ENCODE peak calls at places on chromosomes 11 and 22, in six cellular contexts. P, S, H, Y, D and K are unnamed samples.

GRCh38 chr11:1060885-1061616 is 13.6 kb upstream of the MUC2 start:
- DNase-seq in P (peak; percentile 56), S (no peak), H (peak; percentile 91), Y (no peak), D (no peak), K (no peak)

GRCh38 chr11:110919241-110919893 is 207.1 kb upstream of the ARHGAP20 start:
- DNase-seq in P (no peak), S (no peak), H (no peak), Y (no peak), D (no peak), K (no peak)

GRCh38 chr22:48845356-48845936 is 982.2 kb downstream of the BRD1 start:
- DNase-seq in P (no peak), S (no peak), H (no peak), Y (no peak), D (no peak), K (no peak)

GRCh38 chr22:20464096-20464614 is 26.5 kb upstream of the SCARF2 start:
- DNase-seq in P (no peak), S (no peak), H (no peak), Y (no peak), D (no peak), K (no peak)

GRCh38 chr11:12771875-12772274 is 97.7 kb downstream of the TEAD1 start:
- DNase-seq in P (peak; percentile 76), S (no peak), H (no peak), Y (no peak), D (no peak), K (no peak)

GRCh38 chr22:46121523-46122287 is 28.6 kb upstream of the PPARA start:
- DNase-seq in P (no peak), S (no peak), H (no peak), Y (no peak), D (no peak), K (no peak)

GRCh38 chr11:1805525-1805924 is 29.3 kb upstream of the SYT8 start:
- DNase-seq in P (no peak), S (no peak), H (no peak), Y (no peak), D (no peak), K (no peak)

GRCh38 chr22:28883917-28884753 is 763 bp downstream of the ZNRF3 start:
- DNase-seq in P (peak; percentile 44), S (peak; percentile 43), H (peak; percentile 26), Y (peak; percentile 77), D (no peak), K (peak; percentile 21)

GRCh38 chr11:130425156-130425555 is 3.3 kb downstream of the ADAMTS8 start:
- DNase-seq in P (no peak), S (no peak), H (peak; percentile 17), Y (no peak), D (no peak), K (no peak)

GRCh38 chr22:41925783-41926460 is 684 bp downstream of the TNFRSF13C start:
- DNase-seq in P (peak; percentile 34), S (peak; percentile 63), H (peak; percentile 32), Y (peak; percentile 80), D (no peak), K (no peak)

GRCh38 chr11:10623797-10624761 is 55.6 kb upstream of the LYVE1 start:
- DNase-seq in P (peak; percentile 37), S (peak; percentile 38), H (no peak), Y (peak; percentile 75), D (peak; percentile 41), K (no peak)

GRCh38 chr11:75195164-75195962 is 44.5 kb downstream of the SLCO2B1 start:
- DNase-seq in P (no peak), S (no peak), H (no peak), Y (no peak), D (no peak), K (no peak)

GRCh38 chr11:119668685-119669084 is 60.3 kb downstream of the NECTIN1 start:
- DNase-seq in P (no peak), S (no peak), H (no peak), Y (no peak), D (no peak), K (no peak)

GRCh38 chr22:48037618-48038017 is 1275.2 kb downstream of the TBC1D22A start:
- DNase-seq in P (no peak), S (no peak), H (no peak), Y (no peak), D (no peak), K (no peak)

GRCh38 chr11:28674432-28675076 is 566.4 kb downstream of the METTL15 start:
- DNase-seq in P (peak; percentile 67), S (peak; percentile 65), H (no peak), Y (peak; percentile 54), D (peak; percentile 10), K (peak; percentile 12)

GRCh38 chr11:67542971-67543370 is 19.7 kb upstream of the CABP2 start:
- DNase-seq in P (no peak), S (no peak), H (no peak), Y (no peak), D (no peak), K (no peak)

GRCh38 chr22:19143212-19143611 is 1.2 kb downstream of the ESS2 start:
- DNase-seq in P (no peak), S (no peak), H (no peak), Y (no peak), D (no peak), K (no peak)
- H3K4me3 ChIP-seq in P (no peak overlapping the region), S (peak overlapping the region; percentile 94), H (no peak overlapping the region), Y (no peak overlapping the region), D (no peak overlapping the region), K (no peak overlapping the region)

GRCh38 chr11:64568041-64568571 is 22.9 kb upstream of the SLC22A12 start:
- DNase-seq in P (no peak), S (no peak), H (no peak), Y (no peak), D (no peak), K (no peak)
- H2AK5ac ChIP-seq in P (no peak overlapping the region), S (no peak overlapping the region), H (peak overlapping the region; percentile 53), Y (no peak overlapping the region), D (no peak overlapping the region), K (peak overlapping the region; percentile 99)

DNA sequence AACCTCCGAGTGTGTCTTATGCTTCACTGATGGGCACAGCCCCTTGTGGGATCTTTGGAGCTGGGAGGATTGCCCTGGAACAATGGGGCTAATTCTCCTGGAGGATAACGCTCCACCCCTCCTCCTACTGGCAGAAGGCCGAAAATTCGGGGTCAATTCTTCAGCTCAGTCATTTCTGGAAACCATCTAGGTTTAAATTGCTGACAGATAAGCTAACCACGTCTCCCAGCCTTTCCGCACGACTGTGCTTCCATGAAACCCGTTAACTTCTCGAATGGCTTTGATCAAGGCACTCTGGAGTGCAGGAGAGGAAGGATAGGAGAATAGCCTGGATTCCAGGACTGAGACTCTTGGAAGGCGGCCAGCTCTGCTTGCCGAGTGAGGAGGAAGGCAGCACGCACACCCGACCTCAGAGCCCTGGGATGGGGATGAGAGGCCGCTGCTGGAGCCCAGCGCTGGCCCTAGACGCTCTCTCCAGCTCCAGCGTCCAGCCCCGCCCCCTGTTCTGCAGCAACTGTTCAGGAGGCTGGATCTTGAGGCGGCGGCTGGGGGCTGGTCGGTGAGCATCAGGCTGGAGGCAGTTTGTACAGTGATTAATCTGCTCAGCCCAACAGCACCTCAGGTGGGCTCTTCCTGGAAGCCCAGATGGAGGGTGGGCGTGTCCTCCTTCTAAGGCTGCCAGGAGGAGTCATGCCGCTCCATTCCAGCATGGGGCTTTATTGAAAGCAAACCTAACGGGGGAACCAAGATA is 176.7 kb upstream of the NCAM1 start:
- DNase-seq in P (no peak), S (peak; percentile 2), H (no peak), Y (peak; percentile 31), D (no peak), K (no peak)
- H3K4me3 ChIP-seq in P (no peak overlapping the region), S (peak overlapping the region; percentile 64), H (no peak overlapping the region), Y (no peak overlapping the region), D (no peak overlapping the region), K (no peak overlapping the region)

GRCh38 chr11:88306785-88307184 is 30.8 kb downstream of the CTSC start:
- DNase-seq in P (no peak), S (no peak), H (no peak), Y (no peak), D (no peak), K (no peak)
- H2AK5ac ChIP-seq in P (no peak overlapping the region), S (no peak overlapping the region), H (no peak overlapping the region), Y (no peak overlapping the region), D (peak overlapping the region; percentile 96), K (no peak overlapping the region)